ENCODE peak calls at places on chromosome 11, in six cellular contexts. X, O, K, Q, L and F are unnamed samples.

GRCh38 chr11:62501432-62501891 is 45.1 kb downstream of the AHNAK start:
- DNase-seq in X (no peak), L (no peak), K (no peak), O (no peak), Q (no peak), F (no peak)

GRCh38 chr11:55811067-55811466 is at the start of gene OR5L1:
- DNase-seq in O (no peak), Q (no peak), L (no peak), K (no peak), X (no peak), F (no peak)

GRCh38 chr11:61009392-61010275 is 38.2 kb downstream of the CD6 start:
- DNase-seq in O (no peak), L (no peak), X (no peak), K (no peak), Q (no peak), F (no peak)

GRCh38 chr11:20274031-20274430 is 89.5 kb upstream of the HTATIP2 start:
- DNase-seq in K (no peak), L (no peak), X (no peak), O (no peak), Q (no peak), F (no peak)

GRCh38 chr11:70021586-70021985 is 56.5 kb upstream of the ANO1 start:
- DNase-seq in Q (no peak), L (no peak), O (no peak), X (no peak), K (no peak), F (no peak)

GRCh38 chr11:86058360-86058759 is 10.5 kb downstream of the PICALM start:
- DNase-seq in Q (no peak), X (no peak), O (no peak), K (no peak), L (no peak), F (no peak)

GRCh38 chr11:18365736-18366135 is 28.6 kb upstream of the LDHA start:
- DNase-seq in L (peak; percentile 23), X (no peak), Q (no peak), O (no peak), K (no peak), F (no peak)

GRCh38 chr11:124737638-124738293 is 2.0 kb upstream of the NRGN start:
- DNase-seq in K (no peak), X (no peak), O (no peak), Q (no peak), L (no peak), F (no peak)

GRCh38 chr11:61575886-61576516 is 4.9 kb downstream of the SYT7 start:
- DNase-seq in K (no peak), Q (no peak), O (no peak), X (no peak), L (no peak), F (no peak)

GRCh38 chr11:66834539-66834845 is 8.7 kb upstream of the RCE1 start:
- DNase-seq in K (no peak), O (no peak), L (no peak), Q (no peak), X (no peak), F (no peak)

GRCh38 chr11:123132881-123133280 is 62.2 kb downstream of the CLMP start:
- DNase-seq in K (no peak), O (no peak), Q (no peak), L (no peak), X (no peak), F (no peak)

GRCh38 chr11:62108017-62108750 is 15.6 kb upstream of the INCENP start:
- DNase-seq in Q (no peak), X (no peak), O (peak; percentile 46), K (peak; percentile 45), L (peak; percentile 44), F (no peak)

GRCh38 chr11:18802381-18803257 is 11.0 kb upstream of the PTPN5 start:
- DNase-seq in X (peak; percentile 53), L (peak; percentile 46), O (peak; percentile 43), Q (no peak), K (peak; percentile 30), F (peak; percentile 34)

GRCh38 chr11:114315749-114316368 is 19.7 kb downstream of the NNMT start:
- DNase-seq in X (no peak), K (no peak), Q (no peak), L (no peak), O (no peak), F (no peak)

GRCh38 chr11:17734418-17734911 is at the start of gene KCNC1:
- DNase-seq in K (no peak), Q (peak; percentile 82), L (peak; percentile 46), X (peak; percentile 42), O (no peak), F (no peak)

GRCh38 chr11:78097666-78098385 is 18.2 kb upstream of the NDUFC2 start:
- DNase-seq in K (no peak), Q (no peak), X (no peak), L (no peak), O (no peak), F (no peak)

DNA sequence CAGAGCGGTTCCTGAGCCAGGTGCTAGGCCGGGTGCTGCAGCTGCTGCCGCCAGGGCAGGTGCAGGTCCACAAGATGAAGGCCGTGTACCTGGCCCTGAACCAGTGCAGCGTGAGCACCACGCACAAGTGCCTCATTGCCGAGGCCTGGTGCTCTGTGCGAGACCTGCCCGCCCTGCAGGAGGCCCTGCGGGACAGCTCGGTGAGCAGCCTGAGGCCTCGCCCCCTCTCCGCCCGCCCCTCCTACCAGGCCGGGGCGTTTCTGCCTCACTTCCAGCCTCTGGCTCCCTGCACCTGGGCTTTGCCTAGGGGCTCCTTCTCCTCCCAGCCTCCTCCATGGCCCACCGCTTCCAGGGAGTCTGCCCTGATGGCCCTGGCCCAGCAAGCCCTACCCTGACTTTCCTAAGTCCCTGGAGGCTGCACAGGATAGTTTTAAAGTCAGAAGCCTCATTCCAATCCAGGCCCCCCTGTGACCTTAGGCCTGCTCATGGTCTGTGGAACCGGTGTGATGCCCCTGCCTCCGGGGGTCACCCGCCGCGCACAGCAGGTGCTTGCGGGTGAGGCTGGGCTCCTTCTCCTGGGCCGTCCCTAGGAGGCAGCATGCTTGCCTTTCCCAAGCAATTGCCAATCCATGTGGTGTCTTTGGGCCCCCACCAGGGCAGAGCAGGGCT is 5.5 kb downstream of the TCIRG1 start:
- DNase-seq in X (no peak), K (no peak), O (no peak), L (no peak), Q (peak; percentile 60), F (no peak)
- H3K4me3 ChIP-seq in X (no peak overlapping the region), K (no peak overlapping the region), O (no peak overlapping the region), L (no peak overlapping the region), Q (no peak overlapping the region), F (no peak overlapping the region)

GRCh38 chr11:30564994-30565393 is 21.2 kb downstream of the MPPED2 start:
- DNase-seq in K (no peak), L (no peak), X (no peak), O (no peak), Q (no peak), F (no peak)

GRCh38 chr11:30561691-30562412 is 24.3 kb downstream of the MPPED2 start:
- DNase-seq in L (no peak), X (no peak), K (no peak), Q (no peak), O (no peak), F (no peak)

GRCh38 chr11:30566482-30566881 is 19.7 kb downstream of the MPPED2 start:
- DNase-seq in Q (no peak), X (no peak), K (no peak), L (no peak), O (no peak), F (no peak)

DNA sequence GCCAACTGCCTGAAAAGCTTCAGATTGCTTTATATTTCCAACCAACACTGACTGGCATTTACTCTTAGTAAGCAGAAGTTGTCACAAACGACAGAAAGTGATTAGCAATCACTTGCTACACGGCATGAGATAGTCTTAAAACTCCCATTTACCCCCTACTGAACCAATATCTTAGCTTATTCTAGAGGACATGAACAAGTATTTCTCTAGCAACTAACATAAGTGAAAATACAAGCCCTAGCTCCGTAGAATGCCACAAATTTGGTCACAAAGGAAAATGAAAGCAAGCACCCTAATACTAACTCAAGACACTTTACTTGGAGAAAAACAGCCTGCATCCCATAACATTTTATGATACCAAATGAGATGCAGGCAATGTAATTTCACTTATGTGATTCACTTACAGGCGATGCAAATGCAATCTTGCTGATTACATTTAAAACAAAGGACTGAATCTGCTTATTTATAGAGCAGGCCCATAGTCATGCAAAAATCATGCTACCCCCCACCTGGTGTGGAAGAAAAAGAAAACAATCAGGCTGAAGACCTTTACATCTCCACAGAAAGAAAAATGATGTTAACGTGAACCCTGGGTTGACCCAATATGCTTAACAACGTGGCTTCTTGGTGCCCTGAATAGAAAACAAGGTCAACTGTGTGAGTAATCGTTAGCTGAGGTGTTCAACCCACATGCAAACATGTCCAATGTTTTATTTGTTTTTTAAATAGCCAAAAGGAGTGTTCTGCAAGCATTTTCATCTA is 25.6 kb downstream of the MPPED2 start:
- DNase-seq in X (no peak), Q (no peak), O (no peak), K (no peak), L (no peak), F (no peak)
- H3K4me3 ChIP-seq in X (no peak overlapping the region), Q (peak overlapping the region; percentile 58), O (no peak overlapping the region), K (no peak overlapping the region), L (no peak overlapping the region), F (no peak overlapping the region)

DNA sequence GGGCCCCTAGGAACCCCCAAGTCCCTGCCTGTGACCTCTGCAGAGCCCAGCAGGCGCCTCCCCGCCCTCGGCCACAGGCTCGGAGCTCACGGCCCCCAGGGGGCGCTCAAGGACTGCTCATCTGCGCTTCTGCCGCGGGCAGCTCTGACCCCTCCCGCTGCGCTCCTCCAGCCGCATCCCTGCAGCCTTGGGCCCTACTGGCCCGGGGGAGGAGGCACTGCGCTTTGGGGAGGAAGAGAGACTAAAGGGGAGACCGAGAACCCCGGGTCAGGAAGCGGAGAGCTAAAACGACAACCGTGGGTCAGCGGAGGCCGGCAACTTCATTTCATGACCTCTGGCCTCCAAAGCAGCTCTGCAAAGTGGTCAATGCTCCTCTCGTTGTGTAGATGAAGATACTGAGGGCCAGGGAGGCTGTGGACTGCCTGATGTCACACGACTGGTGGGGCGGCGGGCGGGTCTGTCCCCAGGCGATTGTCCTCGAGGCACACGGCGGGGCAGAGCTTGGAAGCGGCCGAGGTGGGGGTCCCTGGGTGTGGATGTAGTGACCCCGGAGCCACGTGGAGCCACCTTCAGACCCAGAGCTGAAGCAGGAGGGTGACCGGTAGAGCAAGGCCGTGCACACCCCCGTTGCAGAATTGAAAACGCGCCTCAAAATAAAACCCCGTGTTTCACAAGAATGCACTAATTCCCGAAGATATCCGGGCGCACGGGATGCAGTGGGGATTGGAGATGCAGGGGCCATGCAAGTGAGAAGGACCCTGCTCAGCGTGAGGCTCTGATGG is 2.7 kb upstream of the KRTAP5-6 start:
- DNase-seq in X (peak; percentile 82), O (no peak), L (peak; percentile 95), Q (peak; percentile 98), K (peak; percentile 89), F (peak; percentile 3)
- H3K4me3 ChIP-seq in X (no peak overlapping the region), O (no peak overlapping the region), L (no peak overlapping the region), Q (no peak overlapping the region), K (no peak overlapping the region), F (no peak overlapping the region)

GRCh38 chr11:35927730-35928129 is 16.1 kb upstream of the LDLRAD3 start:
- DNase-seq in O (peak; percentile 28), Q (peak; percentile 78), L (no peak), X (no peak), K (no peak), F (no peak)

GRCh38 chr11:35928688-35929087 is 15.2 kb upstream of the LDLRAD3 start:
- DNase-seq in X (no peak), K (no peak), L (no peak), O (no peak), Q (no peak), F (no peak)

GRCh38 chr11:35930466-35930865 is 13.4 kb upstream of the LDLRAD3 start:
- DNase-seq in K (no peak), L (no peak), Q (no peak), O (no peak), X (no peak), F (no peak)

GRCh38 chr11:35923452-35923851 is 20.4 kb upstream of the LDLRAD3 start:
- DNase-seq in X (no peak), Q (no peak), L (no peak), O (no peak), K (no peak), F (no peak)

GRCh38 chr11:35927067-35927466 is 16.8 kb upstream of the LDLRAD3 start:
- DNase-seq in L (no peak), O (no peak), K (no peak), Q (no peak), X (no peak), F (no peak)
- H3K4me3 ChIP-seq in L (no peak overlapping the region), O (no peak overlapping the region), K (no peak overlapping the region), Q (peak overlapping the region; percentile 30), X (no peak overlapping the region), F (no peak overlapping the region)